ENCODE peak calls at places on chromosomes 7 and 10, in six cellular contexts. W is ovary, S is esophagus squamous epithelium, G is fibroblast of the aortic adventitia, M is breast epithelium, F is tibial nerve. N is an unnamed sample.

GRCh38 chr7:22005151-22005550 is 59.5 kb upstream of the CDCA7L start:
- DNase-seq in G (no peak), S (no peak), M (no peak), W (no peak), F (no peak), N (no peak)

GRCh38 chr10:116274141-116274861 is 1.3 kb upstream of the GFRA1 start:
- DNase-seq in S (no peak), M (no peak), F (no peak), W (peak), G (no peak), N (peak)

GRCh38 chr7:57308631-57309408 is 141.2 kb upstream of the ZNF716 start:
- DNase-seq in M (no peak), G (no peak), F (no peak), W (no peak), S (no peak), N (no peak)

GRCh38 chr7:49995681-49996080 is 97.4 kb downstream of the ZPBP start:
- DNase-seq in W (no peak), S (no peak), F (no peak), G (no peak), M (no peak), N (no peak)

GRCh38 chr7:22597845-22598244 is 97.9 kb upstream of the STEAP1B start:
- DNase-seq in G (peak), S (no peak), F (no peak), W (no peak), M (no peak), N (no peak)

GRCh38 chr10:124691448-124692435 is 52.4 kb downstream of the FAM53B start:
- DNase-seq in W (no peak), G (no peak), F (no peak), S (no peak), M (no peak), N (no peak)

GRCh38 chr7:49228447-49228846 is 304.1 kb downstream of the CDC14C start:
- DNase-seq in W (no peak), F (no peak), S (no peak), M (no peak), G (no peak), N (no peak)

GRCh38 chr7:23106801-23107713 is 1.5 kb downstream of the KLHL7 start:
- DNase-seq in M (no peak), G (peak), S (no peak), W (no peak), F (no peak), N (no peak)

GRCh38 chr7:43443380-43443779 is 139.5 kb upstream of the STK17A start:
- DNase-seq in G (no peak), W (no peak), F (no peak), M (no peak), S (no peak), N (no peak)

GRCh38 chr10:132879408-132880147 is 62.8 kb downstream of the CFAP46 start:
- DNase-seq in W (no peak), M (no peak), G (no peak), F (no peak), S (no peak), N (no peak)

GRCh38 chr10:118754556-118755423 is at the start of gene CACUL1:
- DNase-seq in F (peak), S (peak), W (peak), G (peak), M (peak), N (peak)
- TF ChIP-seq CTCF in F (no peak), S (no peak), W (no peak), G (no peak), M (no peak), N (no peak)

GRCh38 chr10:84205853-84206513 is 11.6 kb downstream of the CDHR1 start:
- DNase-seq in S (no peak), G (no peak), M (no peak), W (no peak), F (no peak), N (no peak)
- TF ChIP-seq CTCF in S (no peak), G (no peak), M (no peak), W (no peak), F (peak), N (peak)

DNA sequence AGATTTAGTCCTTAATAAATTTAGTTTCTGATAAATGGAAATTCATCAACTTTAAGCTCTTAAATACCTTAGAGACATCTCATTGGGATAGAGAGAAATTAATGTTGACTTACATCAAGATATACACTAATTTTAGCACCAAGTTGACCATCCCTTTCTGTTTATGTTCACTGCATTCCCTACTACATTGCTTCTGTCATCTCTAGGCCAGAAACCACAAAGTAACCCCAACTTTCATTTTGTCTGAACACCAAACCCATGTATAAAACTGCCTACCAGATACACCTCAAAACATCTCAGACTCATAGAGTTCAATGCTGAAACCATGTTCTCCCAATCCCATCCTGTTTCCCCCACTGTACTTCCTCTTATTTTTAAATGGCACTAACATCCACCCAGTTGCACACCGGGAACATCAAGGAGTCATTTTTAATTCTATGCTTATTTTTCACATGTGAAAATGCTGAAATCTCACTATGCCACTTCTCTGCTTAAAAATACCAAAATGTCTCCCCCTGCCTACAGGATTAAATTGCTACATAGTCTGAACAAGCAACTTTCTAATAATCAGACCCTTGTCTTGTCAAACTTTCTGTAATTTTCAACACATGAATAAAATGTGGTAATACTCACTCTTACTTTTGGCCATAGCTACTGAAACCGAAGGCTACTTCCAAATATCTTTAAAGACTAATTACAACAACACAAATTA is 201.6 kb downstream of the SEMA3D start:
- DNase-seq in G (peak), S (no peak), M (no peak), F (no peak), W (no peak), N (no peak)
- TF ChIP-seq CTCF in G (peak), S (no peak), M (no peak), F (no peak), W (no peak), N (no peak)

GRCh38 chr7:30478349-30479228 is at the start of gene NOD1:
- DNase-seq in F (peak), G (peak), W (peak), M (peak), S (no peak), N (peak)
- TF ChIP-seq CTCF in F (peak), G (no peak), W (no peak), M (no peak), S (peak), N (no peak)

GRCh38 chr7:2099036-2099957 is 133.4 kb downstream of the MAD1L1 start:
- DNase-seq in G (peak), F (no peak), W (no peak), S (no peak), M (no peak), N (no peak)
- TF ChIP-seq CTCF in G (no peak), F (no peak), W (no peak), S (no peak), M (no peak), N (no peak)

N was measured in glutamatergic neuron.